ENCODE peak calls at places on chromosomes 12 and 14, in eight cellular contexts. Z is head of caudate nucleus; X is GM12865; Q is right atrium auricular region; R is HuH-7; A is Right ventricle myocardium inferior; I is transverse colon; O is activated naive CD4-positive, alpha-beta T cell treated with Interleukin-2 at 50 U/mL for 16 hours. E is an unnamed sample.

GRCh38 chr12:51269174-51270066 is 795 bp downstream of the SMAGP start:
- DNase-seq in Z (peak), X (peak), Q (no peak), R (peak), A (no peak), I (peak), O (peak), E (peak)

GRCh38 chr14:91980157-91980556 is 32.7 kb upstream of the FBLN5 start:
- DNase-seq in Z (no peak), X (peak), Q (no peak), R (no peak), A (no peak), I (no peak), O (no peak), E (no peak)

GRCh38 chr14:50233335-50234250 is 2.2 kb upstream of the SOS2 start:
- DNase-seq in Z (no peak), X (peak), Q (no peak), R (peak), A (no peak), I (no peak), O (peak), E (no peak)

GRCh38 chr14:50311974-50312733 is at the start of the genes DMAC2L and L2HGDH:
- DNase-seq in Z (peak), X (peak), Q (peak), R (peak), A (peak), I (peak), O (peak), E (peak)

GRCh38 chr14:24418492-24418873 is 11.0 kb downstream of the CBLN3 start:
- DNase-seq in Z (no peak), X (no peak), Q (no peak), R (no peak), A (no peak), I (peak), O (no peak), E (no peak)

GRCh38 chr12:46342562-46343033 is 30.0 kb downstream of the SLC38A2 start:
- DNase-seq in Z (peak), X (peak), Q (no peak), R (no peak), A (no peak), I (peak), O (peak), E (no peak)

GRCh38 chr12:7915911-7916403 is 20.0 kb downstream of the SLC2A3 start:
- DNase-seq in Z (no peak), X (no peak), Q (no peak), R (no peak), A (no peak), I (no peak), O (peak), E (no peak)

GRCh38 chr12:2318286-2318685 is 265.5 kb downstream of the CACNA1C start:
- DNase-seq in Z (no peak), X (no peak), Q (no peak), R (no peak), A (no peak), I (no peak), O (no peak), E (no peak)

GRCh38 chr12:130765186-130765659 is 49.1 kb upstream of the RIMBP2 start:
- DNase-seq in Z (no peak), X (peak), Q (no peak), R (no peak), A (no peak), I (no peak), O (no peak), E (no peak)

GRCh38 chr12:40768125-40768864 is 76.1 kb downstream of the CNTN1 start:
- DNase-seq in Z (no peak), X (no peak), Q (no peak), R (no peak), A (no peak), I (no peak), O (no peak), E (no peak)

GRCh38 chr14:64828096-64828495 is 51.6 kb downstream of the SPTB start:
- DNase-seq in Z (no peak), X (no peak), Q (no peak), R (no peak), A (no peak), I (no peak), O (no peak), E (no peak)

GRCh38 chr14:89266754-89267153 is 150.3 kb downstream of the FOXN3 start:
- DNase-seq in Z (no peak), X (no peak), Q (no peak), R (no peak), A (no peak), I (no peak), O (no peak), E (no peak)

GRCh38 chr12:9943244-9943643 is 11.1 kb upstream of the CLEC2A start:
- DNase-seq in Z (no peak), X (no peak), Q (no peak), R (no peak), A (no peak), I (no peak), O (peak), E (peak)

GRCh38 chr12:49518914-49519573 is 19.8 kb upstream of the KCNH3 start:
- DNase-seq in Z (no peak), X (no peak), Q (no peak), R (no peak), A (no peak), I (no peak), O (no peak), E (no peak)

GRCh38 chr14:68327231-68327630 is 465.6 kb downstream of the ZFP36L1 start:
- DNase-seq in Z (no peak), X (no peak), Q (no peak), R (no peak), A (no peak), I (no peak), O (no peak), E (no peak)

GRCh38 chr14:71726639-71727085 is 205.6 kb upstream of the RGS6 start:
- DNase-seq in Z (no peak), X (no peak), Q (no peak), R (no peak), A (no peak), I (no peak), O (no peak), E (no peak)

GRCh38 chr12:3973939-3974644 is 100.9 kb upstream of the PARP11 start:
- DNase-seq in Z (no peak), X (peak), Q (no peak), R (no peak), A (no peak), I (no peak), O (no peak), E (no peak)

GRCh38 chr14:79502751-79503148 is 708.6 kb downstream of the DIO2 start:
- DNase-seq in Z (no peak), X (no peak), Q (no peak), R (no peak), A (no peak), I (no peak), O (no peak), E (no peak)

E was measured in kidney.